ENCODE peak calls at places on chromosomes 1 and 21, in four cellular contexts. F, L, H and W are unnamed samples.

GRCh38 chr1:36304970-36305914 is 926 bp upstream of the SH3D21 start:
- DNase-seq in L (peak), F (no peak), H (no peak), W (no peak)

GRCh38 chr1:64965239-64966157 is 851 bp downstream of the JAK1 start:
- DNase-seq in L (no peak), F (no peak), H (no peak), W (no peak)

GRCh38 chr21:42118121-42118795 is 47.1 kb downstream of the UMODL1 start:
- DNase-seq in H (no peak), L (no peak), F (no peak), W (no peak)

GRCh38 chr1:193944454-193944853 is 758.0 kb upstream of the B3GALT2 start:
- DNase-seq in L (no peak), H (no peak), F (no peak), W (no peak)

GRCh38 chr1:1431006-1431844 is 4.3 kb upstream of the VWA1 start:
- DNase-seq in L (peak), H (no peak), F (no peak), W (no peak)

GRCh38 chr21:42561742-42562141 is 48.1 kb downstream of the SLC37A1 start:
- DNase-seq in L (peak), H (no peak), F (no peak), W (no peak)

GRCh38 chr1:51168946-51169345 is 66.9 kb downstream of the C1orf185 start:
- DNase-seq in F (no peak), H (no peak), L (no peak), W (no peak)

GRCh38 chr1:230309646-230310177 is 116.4 kb downstream of the PGBD5 start:
- DNase-seq in H (no peak), L (no peak), F (no peak), W (no peak)

GRCh38 chr21:21332492-21332891 is 334.3 kb downstream of the NCAM2 start:
- DNase-seq in F (no peak), H (no peak), L (no peak), W (no peak)

GRCh38 chr1:221878134-221878533 is 136.2 kb upstream of the DUSP10 start:
- DNase-seq in H (no peak), L (no peak), F (no peak), W (no peak)

GRCh38 chr1:42877380-42877779 is 31.0 kb downstream of the ZNF691 start:
- DNase-seq in F (no peak), H (no peak), L (no peak), W (no peak)

GRCh38 chr1:223887724-223888428 is 42.1 kb upstream of the TP53BP2 start:
- DNase-seq in L (no peak), F (peak), H (no peak), W (no peak)

GRCh38 chr1:205449750-205450443 is 5.9 kb downstream of the BLACAT1 start:
- DNase-seq in H (no peak), F (peak), L (peak), W (no peak)

GRCh38 chr1:173268786-173269277 is 61.7 kb upstream of the TNFSF4 start:
- DNase-seq in H (no peak), L (no peak), F (no peak), W (no peak)

GRCh38 chr1:221740941-221741363 is 937 bp downstream of the DUSP10 start:
- DNase-seq in F (no peak), H (no peak), L (no peak), W (no peak)

GRCh38 chr21:36126621-36127110 is 8.2 kb upstream of the CBR3 start:
- DNase-seq in F (no peak), L (no peak), H (no peak), W (no peak)

GRCh38 chr1:89761901-89762300 is 58.9 kb upstream of the LRRC8D start:
- DNase-seq in L (no peak), H (no peak), F (no peak), W (no peak)

GRCh38 chr1:89762801-89763648 is 57.8 kb upstream of the LRRC8D start:
- DNase-seq in F (peak), H (peak), L (peak), W (peak)

GRCh38 chr1:89762431-89762800 is 58.4 kb upstream of the LRRC8D start:
- DNase-seq in F (no peak), H (no peak), L (no peak), W (no peak)

GRCh38 chr1:89765774-89766173 is 55.1 kb upstream of the LRRC8D start:
- DNase-seq in L (no peak), F (no peak), H (no peak), W (no peak)

GRCh38 chr1:89763649-89763986 is 57.2 kb upstream of the LRRC8D start:
- DNase-seq in L (no peak), F (no peak), H (no peak), W (no peak)
- TF ChIP-seq JUND in L (no peak), F (no peak), H (no peak), W (no peak)

GRCh38 chr21:44423312-44423821 is 31.9 kb upstream of the LRRC3 start:
- DNase-seq in F (no peak), H (no peak), L (no peak), W (no peak)
- TF ChIP-seq JUND in F (no peak), H (no peak), L (no peak), W (no peak)

GRCh38 chr1:156858555-156858956 is 361 bp downstream of the INSRR start:
- DNase-seq in H (no peak), L (no peak), F (no peak), W (no peak)
- TF ChIP-seq JUND in H (no peak), L (no peak), F (no peak), W (no peak)

GRCh38 chr1:76160225-76160624 is 85.7 kb downstream of the ST6GALNAC3 start:
- DNase-seq in F (no peak), H (no peak), L (no peak), W (no peak)

GRCh38 chr1:76154213-76154956 is 79.8 kb downstream of the ST6GALNAC3 start:
- DNase-seq in F (peak), H (peak), L (peak), W (peak)

GRCh38 chr1:76156987-76157386 is 82.4 kb downstream of the ST6GALNAC3 start:
- DNase-seq in H (no peak), F (no peak), L (no peak), W (no peak)

GRCh38 chr1:76161451-76161850 is 86.9 kb downstream of the ST6GALNAC3 start:
- DNase-seq in L (no peak), H (no peak), F (no peak), W (no peak)

GRCh38 chr1:76158126-76158525 is 83.6 kb downstream of the ST6GALNAC3 start:
- DNase-seq in F (peak), H (no peak), L (no peak), W (no peak)
- TF ChIP-seq JUND in F (peak), H (no peak), L (no peak), W (no peak)

DNA sequence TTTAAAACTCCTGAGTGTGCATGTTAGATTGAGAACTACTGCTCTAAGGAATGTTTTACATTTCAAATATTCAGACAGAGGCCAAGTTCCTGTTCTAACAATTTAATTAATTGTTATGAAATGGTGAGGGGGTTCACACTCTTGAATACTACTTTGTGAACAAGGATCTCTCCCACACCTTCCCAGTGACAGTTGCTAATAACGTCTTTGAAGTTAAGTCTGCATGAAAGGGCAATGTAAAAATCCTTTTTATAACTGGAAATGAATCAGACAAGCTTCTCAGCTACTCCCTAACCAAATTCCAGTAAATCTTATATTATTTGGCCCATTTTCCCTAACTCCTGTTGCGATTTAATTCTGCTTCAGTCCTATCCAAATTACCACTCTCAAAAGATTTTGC is 828.5 kb upstream of the ADAMTS5 start:
- DNase-seq in L (no peak), H (no peak), F (no peak), W (no peak)
- TF ChIP-seq JUND in L (no peak), H (no peak), F (no peak), W (no peak)

GRCh38 chr1:198935371-198935921 is 296.6 kb downstream of the PTPRC start:
- DNase-seq in L (peak), H (no peak), F (peak), W (peak)
- TF ChIP-seq JUND in L (no peak), H (no peak), F (peak), W (no peak)

GRCh38 chr1:116725798-116726197 is 28.4 kb upstream of the CD2 start:
- DNase-seq in L (no peak), H (no peak), F (no peak), W (no peak)
- TF ChIP-seq JUND in L (no peak), H (no peak), F (no peak), W (no peak)

GRCh38 chr1:62439652-62440371 is 3.0 kb downstream of the USP1 start:
- DNase-seq in L (peak), F (no peak), H (no peak), W (no peak)

GRCh38 chr1:62448221-62448933 is 11.5 kb downstream of the USP1 start:
- DNase-seq in L (no peak), H (no peak), F (no peak), W (no peak)

GRCh38 chr1:62450301-62450700 is 13.5 kb downstream of the USP1 start:
- DNase-seq in F (no peak), L (no peak), H (no peak), W (no peak)

DNA sequence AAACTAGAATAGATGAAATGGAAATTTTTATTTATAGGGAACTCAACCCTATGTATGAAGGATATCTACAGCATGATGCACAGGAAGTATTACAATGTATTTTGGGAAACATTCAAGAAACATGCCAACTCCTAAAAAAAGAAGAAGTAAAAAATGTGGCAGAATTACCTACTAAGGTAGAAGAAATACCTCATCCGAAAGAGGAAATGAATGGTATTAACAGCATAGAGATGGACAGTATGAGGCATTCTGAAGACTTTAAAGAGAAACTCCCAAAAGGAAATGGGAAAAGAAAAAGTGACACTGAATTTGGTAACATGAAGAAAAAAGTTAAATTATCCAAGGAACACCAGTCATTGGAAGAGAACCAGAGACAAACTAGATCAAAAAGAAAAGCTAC is 7.9 kb downstream of the USP1 start:
- DNase-seq in F (no peak), H (no peak), L (no peak), W (no peak)
- TF ChIP-seq JUND in F (no peak), H (no peak), L (no peak), W (no peak)